ENCODE peak calls at places on chromosomes 5 and 9, in six cellular contexts. L is neuronal stem cell, X is H9, G is IMR-90, Z is H1, W is trophoblast cell. S is an unnamed sample.

GRCh38 chr5:761206-761771 is 23.2 kb downstream of the ZDHHC11B start:
- DNase-seq in Z (no peak), G (no peak), W (no peak), L (no peak), X (no peak), S (no peak)

GRCh38 chr5:90873033-90873517 is 314.5 kb downstream of the ADGRV1 start:
- DNase-seq in Z (no peak), W (no peak), X (no peak), L (no peak), G (no peak), S (no peak)

GRCh38 chr5:172417130-172417802 is 37.1 kb downstream of the SH3PXD2B start:
- DNase-seq in X (no peak), W (no peak), Z (no peak), L (no peak), G (no peak), S (no peak)

GRCh38 chr9:87664153-87665060 is 61.5 kb upstream of the CTSL start:
- DNase-seq in L (no peak), W (no peak), X (peak; percentile 18), G (no peak), Z (no peak), S (no peak)

GRCh38 chr9:122374885-122375420 is 4.1 kb downstream of the PTGS1 start:
- DNase-seq in W (no peak), X (peak; percentile 67), Z (no peak), G (peak; percentile 77), L (no peak), S (peak; percentile 66)

GRCh38 chr5:60688980-60689379 is 11.0 kb downstream of the DEPDC1B start:
- DNase-seq in W (no peak), Z (no peak), X (no peak), G (no peak), L (no peak), S (no peak)

GRCh38 chr5:2752059-2752874 is 790 bp upstream of the IRX2 start:
- DNase-seq in Z (no peak), G (no peak), W (peak; percentile 52), L (no peak), X (peak; percentile 62), S (no peak)

GRCh38 chr9:23799521-23799920 is 26.5 kb downstream of the ELAVL2 start:
- DNase-seq in X (no peak), L (no peak), W (no peak), G (no peak), Z (no peak), S (no peak)

GRCh38 chr5:138245717-138246116 is 28.7 kb downstream of the GFRA3 start:
- DNase-seq in G (no peak), W (no peak), Z (no peak), X (peak; percentile 62), L (peak; percentile 54), S (no peak)

GRCh38 chr5:135735831-135736230 is 98.6 kb upstream of the SLC25A48 start:
- DNase-seq in L (no peak), G (no peak), X (peak; percentile 12), Z (no peak), W (no peak), S (no peak)

GRCh38 chr9:27088981-27089380 is 20.0 kb upstream of the TEK start:
- DNase-seq in X (no peak), W (peak; percentile 31), G (peak; percentile 89), L (no peak), Z (no peak), S (peak; percentile 57)

GRCh38 chr5:109997191-109997590 is 307.5 kb downstream of the MAN2A1 start:
- DNase-seq in L (no peak), G (no peak), W (no peak), X (no peak), Z (no peak), S (no peak)

GRCh38 chr5:109998717-109999116 is 309.0 kb downstream of the MAN2A1 start:
- DNase-seq in G (no peak), W (no peak), L (no peak), X (no peak), Z (no peak), S (no peak)

GRCh38 chr5:109996246-109996645 is 306.5 kb downstream of the MAN2A1 start:
- DNase-seq in Z (no peak), L (no peak), G (no peak), W (no peak), X (no peak), S (no peak)

GRCh38 chr5:109994135-109994534 is 304.4 kb downstream of the MAN2A1 start:
- DNase-seq in Z (no peak), W (no peak), G (no peak), X (no peak), L (no peak), S (no peak)

GRCh38 chr5:109998208-109998607 is 308.5 kb downstream of the MAN2A1 start:
- DNase-seq in Z (no peak), G (no peak), W (no peak), X (no peak), L (no peak), S (no peak)
- H3K14ac ChIP-seq in Z (no peak overlapping the region), G (no peak overlapping the region), W (no peak overlapping the region), X (no peak overlapping the region), L (no peak overlapping the region), S (no peak overlapping the region)

GRCh38 chr5:79976759-79977515 is 14.1 kb downstream of the MTX3 start:
- DNase-seq in G (peak; percentile 44), Z (no peak), X (no peak), W (no peak), L (no peak), S (peak; percentile 15)

GRCh38 chr5:79974896-79975295 is 16.2 kb downstream of the MTX3 start:
- DNase-seq in Z (no peak), L (no peak), G (peak; percentile 77), W (peak; percentile 45), X (no peak), S (peak; percentile 39)

GRCh38 chr5:79973511-79973910 is 17.6 kb downstream of the MTX3 start:
- DNase-seq in L (peak; percentile 48), G (no peak), Z (no peak), W (no peak), X (no peak), S (no peak)

GRCh38 chr5:79971156-79971555 is 19.9 kb downstream of the MTX3 start:
- DNase-seq in X (no peak), Z (no peak), G (peak; percentile 88), W (no peak), L (no peak), S (no peak)

DNA sequence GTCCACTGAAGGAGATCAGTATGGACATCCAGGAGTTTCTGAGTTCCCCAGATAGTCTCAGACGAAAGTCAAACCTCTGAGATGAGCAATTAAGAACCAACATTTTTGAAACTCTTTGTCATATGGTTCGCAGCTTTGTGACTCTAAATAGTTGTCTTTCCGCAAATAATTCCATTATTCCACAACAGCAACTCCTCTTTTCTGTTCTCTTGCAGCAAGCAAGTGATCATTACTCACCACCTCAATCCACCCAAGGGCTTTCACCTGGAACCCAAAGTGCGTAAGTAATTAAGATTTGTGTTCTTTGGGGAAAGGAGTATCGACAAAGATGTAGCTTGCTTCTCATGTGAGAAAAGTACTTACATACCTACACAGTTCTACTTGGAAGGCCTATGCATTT is 15.6 kb downstream of the MTX3 start:
- DNase-seq in X (no peak), Z (no peak), G (no peak), L (no peak), W (no peak), S (no peak)
- H3K14ac ChIP-seq in X (no peak overlapping the region), Z (no peak overlapping the region), G (peak overlapping the region; percentile 75), L (no peak overlapping the region), W (no peak overlapping the region), S (no peak overlapping the region)

GRCh38 chr5:145962001-145962400 is 25.6 kb downstream of the SH3RF2 start:
- DNase-seq in Z (no peak), X (no peak), W (no peak), G (no peak), L (no peak), S (no peak)

GRCh38 chr5:145968970-145969713 is 32.8 kb downstream of the SH3RF2 start:
- DNase-seq in W (no peak), L (no peak), Z (no peak), X (no peak), G (no peak), S (no peak)

GRCh38 chr5:145967296-145967695 is 30.9 kb downstream of the SH3RF2 start:
- DNase-seq in G (no peak), Z (no peak), L (no peak), X (no peak), W (peak; percentile 53), S (no peak)

GRCh38 chr5:145969714-145970092 is 33.3 kb downstream of the SH3RF2 start:
- DNase-seq in L (no peak), W (no peak), X (no peak), Z (no peak), G (no peak), S (no peak)

DNA sequence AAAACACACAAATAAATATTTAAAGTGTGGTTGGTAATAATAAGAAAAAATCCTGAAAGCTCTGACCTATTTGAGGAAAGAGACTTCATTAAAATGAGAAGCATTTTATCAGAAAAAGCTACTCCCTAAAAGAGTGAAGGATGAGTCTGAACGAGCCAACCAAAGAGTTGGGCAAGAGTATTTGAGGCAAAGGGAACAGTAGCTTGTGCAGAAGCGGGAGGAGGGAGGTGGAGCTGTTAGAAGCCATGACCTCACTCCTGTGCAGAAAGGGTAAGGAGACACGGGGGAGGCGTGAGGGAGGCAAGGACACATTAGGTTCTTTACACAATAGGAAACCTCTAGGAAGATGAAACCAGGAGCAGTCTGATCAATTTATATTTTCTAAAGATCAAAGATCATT is 29.4 kb downstream of the SH3RF2 start:
- DNase-seq in L (no peak), Z (no peak), X (no peak), G (no peak), W (peak; percentile 31), S (no peak)
- H3K14ac ChIP-seq in L (no peak overlapping the region), Z (no peak overlapping the region), X (no peak overlapping the region), G (no peak overlapping the region), W (no peak overlapping the region), S (peak overlapping the region; percentile 41)

DNA sequence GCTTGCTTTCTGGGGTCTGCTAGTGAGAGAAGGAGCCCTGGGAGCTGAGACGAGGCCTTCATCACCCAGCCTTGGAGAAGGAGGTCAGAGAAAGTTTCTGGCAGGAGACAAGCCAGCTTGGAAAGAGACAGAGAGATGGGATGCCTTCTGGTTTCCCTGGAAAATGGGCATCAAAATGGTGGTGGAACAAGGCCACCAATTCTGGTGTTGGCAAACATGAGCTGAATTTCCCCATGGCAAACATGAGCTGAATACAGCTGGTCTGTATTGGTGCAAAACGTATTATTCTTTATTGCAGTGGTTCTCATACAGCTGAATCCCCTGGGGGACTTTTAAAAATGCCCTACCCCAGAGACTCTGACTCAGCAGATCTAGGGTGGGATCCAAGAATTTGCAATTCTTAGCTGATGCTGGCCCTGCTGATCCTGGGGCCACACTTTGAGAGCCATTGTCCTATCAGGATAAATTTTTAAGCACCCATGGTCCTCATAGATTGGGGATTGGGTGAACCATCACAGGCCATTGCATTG is 39.1 kb upstream of the S1PR3 start:
- DNase-seq in W (no peak), L (no peak), Z (no peak), X (no peak), G (no peak), S (no peak)
- H3K14ac ChIP-seq in W (no peak overlapping the region), L (no peak overlapping the region), Z (no peak overlapping the region), X (no peak overlapping the region), G (no peak overlapping the region), S (no peak overlapping the region)

S was measured in mesenchymal stem cell.